ENCODE peak calls at places on chromosomes 3 and 15, in ten cellular contexts. T is stimulated activated CD4-positive, alpha-beta T cell treated with anti-CD3 and anti-CD28 coated beads, Interleukin-1b, Interleukin-23, amount 100 ng/mL, for 24 hours; F is DMS53; W is AG08396; E is CD4-positive, alpha-beta T cell; U is fibroblast of pulmonary artery; V is NCI-H510A; I is non-pigmented ciliary epithelial cell; D is SJSA1; B is GDM1. P is an unnamed sample.

GRCh38 chr3:42347928-42348327 is 62.5 kb downstream of the LYZL4 start:
- DNase-seq in T (no peak), F (no peak), W (no peak), E (peak; percentile 7), U (no peak), V (no peak), I (no peak), D (no peak), B (no peak), P (no peak)

GRCh38 chr3:128222771-128223386 is 69.6 kb downstream of the EEFSEC start:
- DNase-seq in T (no peak), F (no peak), W (no peak), E (no peak), U (no peak), V (no peak), I (no peak), D (no peak), B (no peak), P (no peak)

GRCh38 chr3:105232536-105232935 is 134.2 kb upstream of the ALCAM start:
- DNase-seq in T (no peak), F (no peak), W (no peak), E (no peak), U (peak; percentile 29), V (no peak), I (no peak), D (no peak), B (no peak), P (no peak)

GRCh38 chr15:69185706-69186105 is 25.3 kb downstream of the GLCE start:
- DNase-seq in T (no peak), F (no peak), W (no peak), E (no peak), U (no peak), V (no peak), I (no peak), D (no peak), B (no peak), P (no peak)

GRCh38 chr15:28459279-28459678 is 73.5 kb downstream of the GOLGA8G start:
- DNase-seq in T (no peak), F (no peak), W (no peak), E (no peak), U (no peak), V (no peak), I (no peak), D (no peak), B (no peak), P (no peak)

GRCh38 chr3:22474706-22475470 is 723.9 kb upstream of the ZNF385D start:
- DNase-seq in T (no peak), F (no peak), W (no peak), E (no peak), U (peak; percentile 31), V (no peak), I (peak; percentile 44), D (peak; percentile 15), B (no peak), P (no peak)

GRCh38 chr3:124163689-124164088 is 171.8 kb upstream of the ROPN1 start:
- DNase-seq in T (no peak), F (peak; percentile 29), W (no peak), E (no peak), U (no peak), V (no peak), I (no peak), D (no peak), B (no peak), P (no peak)

GRCh38 chr3:106440672-106441071 is 571.9 kb upstream of the CBLB start:
- DNase-seq in T (no peak), F (peak; percentile 3), W (no peak), E (no peak), U (no peak), V (no peak), I (no peak), D (no peak), B (no peak), P (peak; percentile 6)

GRCh38 chr3:72031581-72031980 is 246.6 kb upstream of the PROK2 start:
- DNase-seq in T (no peak), F (no peak), W (peak; percentile 25), E (no peak), U (peak; percentile 59), V (no peak), I (no peak), D (peak; percentile 66), B (peak; percentile 79), P (no peak)

GRCh38 chr3:27454914-27455313 is 29.3 kb downstream of the SLC4A7 start:
- DNase-seq in T (no peak), F (no peak), W (no peak), E (no peak), U (peak; percentile 66), V (no peak), I (no peak), D (no peak), B (no peak), P (no peak)

GRCh38 chr15:84598250-84598649 is 2.6 kb upstream of the ZSCAN2 start:
- DNase-seq in T (no peak), F (no peak), W (peak; percentile 23), E (no peak), U (no peak), V (no peak), I (no peak), D (no peak), B (peak; percentile 88), P (no peak)

GRCh38 chr3:185822221-185822956 is 2.5 kb downstream of the IGF2BP2 start:
- DNase-seq in T (no peak), F (peak; percentile 8), W (peak; percentile 58), E (no peak), U (peak; percentile 76), V (no peak), I (peak; percentile 54), D (peak; percentile 73), B (no peak), P (no peak)

GRCh38 chr3:19711160-19711782 is 222.7 kb downstream of the EFHB start:
- DNase-seq in T (no peak), F (no peak), W (no peak), E (no peak), U (no peak), V (no peak), I (no peak), D (no peak), B (no peak), P (no peak)

GRCh38 chr3:66836363-66837152 is 161.5 kb upstream of the KBTBD8 start:
- DNase-seq in T (no peak), F (peak; percentile 31), W (no peak), E (no peak), U (peak; percentile 11), V (no peak), I (no peak), D (no peak), B (no peak), P (no peak)

GRCh38 chr3:48661501-48662139 is 1.1 kb downstream of the CELSR3 start:
- DNase-seq in T (peak; percentile 52), F (no peak), W (peak; percentile 92), E (peak; percentile 67), U (peak; percentile 53), V (no peak), I (no peak), D (peak; percentile 44), B (peak; percentile 37), P (peak; percentile 35)

GRCh38 chr3:184262166-184262926 is 993 bp upstream of the CAMK2N2 start:
- DNase-seq in T (no peak), F (peak; percentile 73), W (no peak), E (peak; percentile 30), U (peak; percentile 18), V (peak; percentile 73), I (no peak), D (peak; percentile 13), B (no peak), P (no peak)

GRCh38 chr3:12287727-12288465 is 974 bp upstream of the PPARG start:
- DNase-seq in T (no peak), F (peak; percentile 47), W (peak; percentile 76), E (no peak), U (peak; percentile 57), V (no peak), I (no peak), D (no peak), B (no peak), P (no peak)

GRCh38 chr3:179174898-179175297 is 26.7 kb downstream of the PIK3CA start:
- DNase-seq in T (no peak), F (peak; percentile 70), W (no peak), E (no peak), U (no peak), V (no peak), I (no peak), D (no peak), B (no peak), P (no peak)

GRCh38 chr3:56086355-56086754 is 381.9 kb downstream of the ERC2 start:
- DNase-seq in T (no peak), F (no peak), W (peak; percentile 11), E (no peak), U (no peak), V (no peak), I (peak; percentile 10), D (no peak), B (no peak), P (no peak)

P was measured in A549.